ENCODE peak calls at places on chromosome 2, in five cellular contexts. P is heart left ventricle, F is dermis blood vessel endothelial cell, R is 8988T, W is fibroblast of mammary gland. A is an unnamed sample.
A peak's percentile ranks its signal among the peaks of the same experiment; 100 is the strongest.

GRCh38 chr2:181805228-181806038 is 86.1 kb upstream of the ITPRID2 start:
- DNase-seq in P (no peak), F (peak; percentile 71), R (no peak), W (peak; percentile 86), A (peak; percentile 74)

GRCh38 chr2:200089040-200089755 is 133.8 kb downstream of the MAIP1 start:
- DNase-seq in P (no peak), F (no peak), R (no peak), W (peak; percentile 38), A (peak; percentile 40)

GRCh38 chr2:241505781-241506201 is 2.6 kb downstream of the STK25 start:
- DNase-seq in P (no peak), F (no peak), R (no peak), W (no peak), A (no peak)

GRCh38 chr2:45932278-45932975 is 281.0 kb downstream of the PRKCE start:
- DNase-seq in P (no peak), F (no peak), R (no peak), W (peak; percentile 90), A (peak; percentile 88)

GRCh38 chr2:230865766-230866703 is 1.3 kb downstream of the ITM2C start:
- DNase-seq in P (no peak), F (peak; percentile 12), R (peak; percentile 73), W (no peak), A (no peak)

GRCh38 chr2:54372361-54372760 is 83.8 kb upstream of the SPTBN1 start:
- DNase-seq in P (no peak), F (no peak), R (no peak), W (no peak), A (no peak)

GRCh38 chr2:168699834-168700417 is 102.5 kb upstream of the NOSTRIN start:
- DNase-seq in P (peak; percentile 80), F (peak; percentile 19), R (no peak), W (peak; percentile 78), A (peak; percentile 87)

GRCh38 chr2:172900871-172901270 is 165.2 kb downstream of the RAPGEF4 start:
- DNase-seq in P (no peak), F (no peak), R (no peak), W (no peak), A (no peak)

GRCh38 chr2:43370146-43370545 is 143.7 kb upstream of the ZFP36L2 start:
- DNase-seq in P (no peak), F (peak; percentile 20), R (no peak), W (peak; percentile 26), A (no peak)

GRCh38 chr2:227308784-227309183 is 16.3 kb upstream of the MFF start:
- DNase-seq in P (no peak), F (no peak), R (no peak), W (no peak), A (no peak)

GRCh38 chr2:185695711-185696110 is 42.9 kb upstream of the FSIP2 start:
- DNase-seq in P (no peak), F (no peak), R (no peak), W (no peak), A (no peak)

GRCh38 chr2:222892321-222892720 is 31.5 kb downstream of the ACSL3 start:
- DNase-seq in P (no peak), F (peak; percentile 81), R (no peak), W (peak; percentile 56), A (peak; percentile 64)

GRCh38 chr2:120988051-120988707 is 252.5 kb downstream of the GLI2 start:
- DNase-seq in P (no peak), F (no peak), R (no peak), W (peak; percentile 74), A (no peak)